ENCODE peak calls at places on chromosome 18, in nine cellular contexts. E, H, B, O, F, R, L, G and T are unnamed samples.

GRCh38 chr18:75218064-75218463 is 7.5 kb downstream of the TSHZ1 start:
- DNase-seq in E (no peak), L (no peak), H (no peak), G (no peak), F (no peak), O (no peak), B (no peak), R (no peak), T (no peak)

GRCh38 chr18:21672868-21673267 is 31.7 kb downstream of the ABHD3 start:
- DNase-seq in R (peak; percentile 57), H (peak; percentile 47), E (peak; percentile 62), G (no peak), O (peak; percentile 77), B (no peak), F (no peak), L (peak; percentile 55), T (no peak)

GRCh38 chr18:13279181-13280065 is 60.9 kb downstream of the LDLRAD4 start:
- DNase-seq in E (no peak), L (no peak), H (no peak), O (no peak), B (no peak), F (no peak), R (no peak), G (no peak), T (no peak)

GRCh38 chr18:55113800-55114199 is 154.5 kb upstream of the CCDC68 start:
- DNase-seq in G (no peak), B (no peak), L (no peak), O (no peak), E (no peak), R (no peak), H (no peak), F (no peak), T (no peak)

GRCh38 chr18:11998182-11998581 is 16.9 kb downstream of the IMPA2 start:
- DNase-seq in B (no peak), O (no peak), E (no peak), F (no peak), L (peak; percentile 30), H (no peak), G (no peak), R (no peak), T (no peak)

GRCh38 chr18:46712406-46712805 is 44.4 kb downstream of the ST8SIA5 start:
- DNase-seq in L (no peak), H (peak; percentile 81), F (no peak), E (peak; percentile 94), O (no peak), G (no peak), B (peak; percentile 73), R (peak; percentile 78), T (no peak)

GRCh38 chr18:48990497-48991298 is 39.9 kb upstream of the SMAD7 start:
- DNase-seq in O (no peak), H (peak; percentile 82), E (peak; percentile 71), G (no peak), B (peak; percentile 84), L (peak; percentile 38), F (no peak), R (peak; percentile 85), T (peak; percentile 84)

GRCh38 chr18:27164905-27165304 is 20.2 kb downstream of the CHST9 start:
- DNase-seq in H (no peak), F (no peak), R (no peak), B (no peak), O (no peak), L (no peak), G (no peak), E (no peak), T (no peak)

GRCh38 chr18:57881818-57882413 is 78.8 kb upstream of the ATP8B1 start:
- DNase-seq in G (peak; percentile 62), E (peak; percentile 85), B (peak; percentile 68), L (peak; percentile 91), H (peak; percentile 82), F (peak; percentile 10), R (peak; percentile 81), O (peak; percentile 71), T (no peak)

GRCh38 chr18:70452501-70452900 is 163.7 kb downstream of the SOCS6 start:
- DNase-seq in G (no peak), H (no peak), R (no peak), F (no peak), O (no peak), B (no peak), E (no peak), L (no peak), T (no peak)

GRCh38 chr18:6482198-6482977 is 67.7 kb upstream of the L3MBTL4 start:
- DNase-seq in H (peak; percentile 50), O (no peak), E (peak; percentile 93), B (peak; percentile 96), L (peak; percentile 89), R (peak; percentile 3), G (peak; percentile 66), F (no peak), T (peak; percentile 80)

GRCh38 chr18:64110692-64111480 is 38.0 kb downstream of the LINC00305 start:
- DNase-seq in F (no peak), O (no peak), L (peak; percentile 90), B (no peak), R (peak; percentile 3), E (no peak), G (no peak), H (no peak), T (no peak)

GRCh38 chr18:45107425-45107824 is 426.7 kb downstream of the SETBP1 start:
- DNase-seq in O (no peak), H (peak; percentile 68), F (no peak), G (no peak), R (no peak), B (no peak), E (peak; percentile 89), L (peak; percentile 15), T (no peak)

GRCh38 chr18:42068030-42068429 is 113.0 kb downstream of the PIK3C3 start:
- DNase-seq in H (no peak), F (no peak), R (no peak), G (no peak), E (no peak), L (no peak), B (no peak), O (no peak), T (no peak)

GRCh38 chr18:14089781-14090180 is 42.5 kb downstream of the ZNF519 start:
- DNase-seq in H (peak; percentile 12), O (no peak), F (no peak), B (no peak), G (no peak), E (peak; percentile 2), L (no peak), R (peak; percentile 56), T (no peak)

GRCh38 chr18:10660485-10660884 is 134.7 kb downstream of the NAPG start:
- DNase-seq in E (peak; percentile 83), L (peak; percentile 89), B (no peak), O (no peak), G (peak; percentile 45), R (peak; percentile 1), H (peak; percentile 54), F (no peak), T (no peak)

GRCh38 chr18:74013955-74014354 is 133.7 kb downstream of the FBXO15 start:
- DNase-seq in O (no peak), F (no peak), G (no peak), L (peak; percentile 96), E (peak; percentile 96), H (peak; percentile 67), B (no peak), R (peak; percentile 34), T (no peak)

GRCh38 chr18:8895987-8896619 is 190.7 kb downstream of the MTCL1 start:
- DNase-seq in E (peak; percentile 96), L (peak; percentile 34), B (no peak), O (no peak), R (peak; percentile 69), H (peak; percentile 97), F (no peak), G (no peak), T (no peak)

GRCh38 chr18:26657618-26658581 is 109.5 kb upstream of the KCTD1 start:
- DNase-seq in F (no peak), E (no peak), L (no peak), B (no peak), G (no peak), O (no peak), R (no peak), H (no peak), T (no peak)

GRCh38 chr18:31875301-31875700 is 67.6 kb downstream of the TRAPPC8 start:
- DNase-seq in B (no peak), H (no peak), O (no peak), E (no peak), L (no peak), G (no peak), R (no peak), F (no peak), T (no peak)

GRCh38 chr18:2395427-2396161 is 175.7 kb downstream of the METTL4 start:
- DNase-seq in G (no peak), F (no peak), O (no peak), H (no peak), B (no peak), L (peak; percentile 30), E (no peak), R (no peak), T (no peak)

GRCh38 chr18:74806700-74807416 is 209.2 kb downstream of the ZNF407 start:
- DNase-seq in O (no peak), H (peak; percentile 88), R (peak; percentile 96), B (no peak), E (peak; percentile 88), G (peak; percentile 64), F (no peak), L (peak; percentile 75), T (no peak)

GRCh38 chr18:5294113-5294617 is 1.4 kb downstream of the ZBTB14 start:
- DNase-seq in H (peak; percentile 4), E (peak; percentile 34), R (peak; percentile 14), G (peak; percentile 34), F (no peak), O (no peak), B (no peak), L (peak; percentile 10), T (no peak)

GRCh38 chr18:44589709-44590108 is 91.0 kb upstream of the SETBP1 start:
- DNase-seq in G (no peak), B (no peak), R (peak; percentile 62), E (peak; percentile 77), L (peak; percentile 83), H (peak; percentile 90), F (no peak), O (no peak), T (no peak)

GRCh38 chr18:26655614-26656400 is 107.5 kb upstream of the KCTD1 start:
- DNase-seq in B (no peak), R (peak; percentile 61), O (no peak), L (peak; percentile 52), H (peak; percentile 30), F (no peak), G (no peak), E (peak; percentile 31), T (peak; percentile 77)

GRCh38 chr18:12121175-12122095 is 27.8 kb downstream of the ANKRD62 start:
- DNase-seq in F (no peak), H (peak; percentile 8), G (no peak), L (peak; percentile 25), E (peak; percentile 8), O (no peak), B (no peak), R (peak; percentile 23), T (no peak)

GRCh38 chr18:10259934-10260333 is 194.5 kb upstream of the APCDD1 start:
- DNase-seq in H (peak; percentile 12), B (no peak), L (no peak), O (no peak), F (no peak), R (no peak), E (peak; percentile 32), G (no peak), T (no peak)

GRCh38 chr18:46155652-46156051 is 51.5 kb downstream of the HAUS1 start:
- DNase-seq in H (peak; percentile 97), G (no peak), F (no peak), L (peak; percentile 80), O (no peak), E (peak; percentile 74), B (peak; percentile 73), R (peak; percentile 93), T (no peak)

GRCh38 chr18:7847357-7847756 is 280.2 kb downstream of the PTPRM start:
- DNase-seq in E (no peak), H (no peak), F (no peak), G (no peak), O (no peak), B (no peak), L (no peak), R (no peak), T (no peak)

GRCh38 chr18:74528913-74529312 is 5.4 kb upstream of the CNDP1 start:
- DNase-seq in B (no peak), F (no peak), H (no peak), O (no peak), E (no peak), R (no peak), G (no peak), L (no peak), T (no peak)

GRCh38 chr18:3500016-3500415 is 50.0 kb downstream of the TGIF1 start:
- DNase-seq in G (no peak), F (no peak), R (no peak), L (no peak), O (no peak), E (no peak), H (peak; percentile 44), B (no peak), T (no peak)